ENCODE peak calls at places on chromosome X, in nine cellular contexts. F is kidney, T is mucosa of descending colon, J is tibial artery, G is H9, D is psoas muscle, Q is upper lobe of right lung, Z is vagina, A is transverse colon. S is an unnamed sample. For H3K4me1 and H3K9me3, the result is how much of the 10 kb centered on the place peaks cover.

GRCh38 chrX:11953615-11954014 is 184.7 kb upstream of the FRMPD4 start:
- DNase-seq in F (no peak), T (no peak), J (no peak), G (no peak), D (no peak), Q (no peak), Z (no peak), A (no peak), S (no peak)

GRCh38 chrX:125622899-125623298 is 303.2 kb downstream of the TEX13C start:
- DNase-seq in F (no peak), T (no peak), J (no peak), G (no peak), D (no peak), Q (no peak), Z (no peak), A (no peak), S (no peak)

GRCh38 chrX:87517571-87518141 is at the start of gene KLHL4:
- DNase-seq in F (no peak), T (no peak), J (no peak), G (peak), D (no peak), Q (no peak), Z (no peak), A (no peak), S (no peak)

GRCh38 chrX:145484740-145485139 is 237.4 kb downstream of the SPANXN1 start:
- DNase-seq in F (no peak), T (no peak), J (no peak), G (no peak), D (no peak), Q (no peak), Z (no peak), A (no peak), S (no peak)

GRCh38 chrX:119288890-119289393 is 52.9 kb downstream of the PGRMC1 start:
- DNase-seq in F (no peak), T (no peak), J (no peak), G (no peak), D (no peak), Q (no peak), Z (no peak), A (no peak), S (no peak)

GRCh38 chrX:133999013-133999705 is 13.8 kb upstream of the GPC3 start:
- DNase-seq in F (no peak), T (no peak), J (no peak), G (no peak), D (no peak), Q (no peak), Z (no peak), A (no peak), S (no peak)

GRCh38 chrX:151711787-151712186 is 4.0 kb upstream of the FATE1 start:
- DNase-seq in F (no peak), T (no peak), J (no peak), G (peak), D (no peak), Q (no peak), Z (no peak), A (no peak), S (no peak)

GRCh38 chrX:140505421-140506337 is 810 bp upstream of the SOX3 start:
- DNase-seq in F (no peak), T (no peak), J (no peak), G (peak), D (no peak), Q (no peak), Z (no peak), A (no peak), S (no peak)

GRCh38 chrX:65451663-65452062 is 82.9 kb downstream of the LAS1L start:
- DNase-seq in F (no peak), T (no peak), J (no peak), G (no peak), D (no peak), Q (no peak), Z (no peak), A (peak), S (peak)

GRCh38 chrX:149495573-149496071 is 9.5 kb downstream of the IDS start:
- DNase-seq in F (no peak), T (no peak), J (no peak), G (no peak), D (no peak), Q (no peak), Z (peak), A (no peak), S (no peak)

GRCh38 chrX:22974616-22975015 is 25.1 kb upstream of the DDX53 start:
- DNase-seq in F (no peak), T (no peak), J (no peak), G (no peak), D (no peak), Q (no peak), Z (no peak), A (no peak), S (no peak)

GRCh38 chrX:12236156-12236555 is 97.9 kb downstream of the FRMPD4 start:
- DNase-seq in F (no peak), T (no peak), J (no peak), G (no peak), D (no peak), Q (no peak), Z (no peak), A (no peak), S (no peak)

GRCh38 chrX:108165349-108166111 is 74.0 kb downstream of the ATG4A start:
- DNase-seq in F (no peak), T (no peak), J (no peak), G (peak), D (no peak), Q (no peak), Z (no peak), A (no peak), S (no peak)

GRCh38 chrX:129782015-129782495 is 2.3 kb downstream of the SASH3 start:
- DNase-seq in F (no peak), T (no peak), J (no peak), G (no peak), D (no peak), Q (no peak), Z (no peak), A (no peak), S (no peak)

GRCh38 chrX:129781134-129782014 is 1.6 kb downstream of the SASH3 start:
- DNase-seq in F (peak), T (peak), J (no peak), G (no peak), D (peak), Q (peak), Z (no peak), A (peak), S (no peak)

GRCh38 chrX:129780441-129781105 is 824 bp downstream of the SASH3 start:
- DNase-seq in F (peak), T (no peak), J (no peak), G (no peak), D (peak), Q (no peak), Z (no peak), A (no peak), S (no peak)

GRCh38 chrX:129779086-129779672 is 570 bp upstream of the SASH3 start:
- DNase-seq in F (peak), T (no peak), J (no peak), G (no peak), D (peak), Q (no peak), Z (no peak), A (no peak), S (no peak)

GRCh38 chrX:129779747-129780146 is at the start of gene SASH3:
- DNase-seq in F (peak), T (peak), J (peak), G (no peak), D (peak), Q (peak), Z (no peak), A (peak), S (no peak)
- H3K4me1 ChIP-seq in F (under half), T (under half), J (under half), G (under half), D (under half), Q (under half), Z (under half), A (under half), S (under half)

DNA sequence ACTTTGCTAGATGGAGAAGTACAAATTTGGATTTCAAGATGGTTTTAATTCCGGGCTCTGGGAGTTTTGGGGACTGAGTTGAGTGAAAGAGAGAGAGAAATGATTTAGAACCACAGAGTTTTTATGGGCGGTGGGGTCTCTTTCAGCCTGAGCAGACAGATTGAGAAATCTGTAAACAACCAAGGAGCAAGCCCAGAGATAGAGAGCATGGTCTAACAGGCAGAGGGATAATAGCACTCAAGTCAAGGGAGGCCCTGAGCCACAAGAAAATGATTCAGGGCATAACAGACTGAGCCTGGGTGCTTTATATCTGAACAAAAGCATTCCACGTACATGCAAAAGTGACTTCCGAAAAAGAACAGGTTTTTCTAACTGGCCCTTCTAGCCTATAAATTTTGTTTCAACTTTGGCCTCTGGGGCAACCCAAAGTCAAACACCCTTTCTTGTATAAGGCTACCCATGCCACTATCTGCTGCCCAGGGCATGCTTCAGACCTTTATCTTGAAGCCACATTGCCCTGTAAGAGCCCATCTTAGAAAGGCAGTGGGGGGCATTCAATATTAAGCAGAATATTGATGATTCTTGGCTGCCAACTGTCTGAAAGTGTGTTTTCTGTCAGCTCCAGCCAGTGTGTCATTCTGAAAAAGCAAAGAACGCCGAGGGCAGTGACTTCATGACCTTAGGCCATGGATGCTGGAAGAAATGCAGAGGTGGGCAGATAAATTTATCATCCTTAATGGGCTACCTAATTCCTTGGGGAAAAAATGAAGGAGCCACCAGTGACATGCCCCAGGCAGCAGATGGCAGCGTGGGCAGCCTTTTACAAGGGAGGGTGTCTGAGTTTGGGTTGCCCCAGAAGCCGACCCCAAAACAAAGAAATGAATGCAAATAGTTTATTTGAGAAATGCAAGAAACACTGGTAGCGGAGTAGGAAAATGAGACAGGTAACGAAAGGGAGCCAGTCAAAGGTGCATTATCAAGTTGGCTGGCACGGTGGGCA is 637.6 kb downstream of the MID1IP1 start:
- DNase-seq in F (no peak), T (no peak), J (no peak), G (no peak), D (no peak), Q (no peak), Z (no peak), A (no peak), S (no peak)
- TF ChIP-seq CTCF in F (no peak), T (no peak), J (no peak), G (peak), D (peak), Q (peak), Z (no peak), A (no peak), S (peak)

GRCh38 chrX:70049406-70049805 is 332 bp downstream of the AWAT2 start:
- DNase-seq in F (no peak), T (no peak), J (no peak), G (no peak), D (no peak), Q (no peak), Z (peak), A (no peak), S (no peak)
- H3K9me3 ChIP-seq in F (under half), T (under half), J (under half), G (under half), D (under half), Q (under half), Z (under half), A (under half), S (under half)

GRCh38 chrX:124289443-124289842 is 43.0 kb upstream of the TEX13D start:
- DNase-seq in F (no peak), T (no peak), J (no peak), G (no peak), D (no peak), Q (no peak), Z (no peak), A (no peak), S (no peak)

GRCh38 chrX:124293810-124294209 is 38.6 kb upstream of the TEX13D start:
- DNase-seq in F (no peak), T (no peak), J (no peak), G (no peak), D (no peak), Q (no peak), Z (no peak), A (no peak), S (no peak)
- H3K4me1 ChIP-seq in F (under half), T (under half), J (under half), G (under half), D (under half), Q (under half), Z (under half), A (under half), S (under half)

DNA sequence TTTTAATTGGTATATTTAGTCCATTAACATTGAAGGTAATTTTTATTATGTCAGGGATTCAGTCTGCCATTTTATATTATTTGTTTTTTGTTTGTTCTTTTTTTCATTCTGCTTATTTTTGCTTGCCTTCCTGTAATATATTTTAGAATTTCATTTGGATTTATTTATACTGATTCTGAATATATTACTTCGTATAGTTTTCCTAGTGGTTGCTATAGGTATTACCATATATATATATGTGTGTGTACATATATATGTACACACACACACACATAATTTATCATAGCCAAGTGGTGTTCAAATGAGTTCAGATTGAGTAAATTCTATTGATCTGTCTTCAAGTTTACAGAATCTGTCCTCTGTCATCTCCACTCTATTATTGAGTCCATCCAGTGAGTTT is 11.2 kb downstream of the CITED1 start:
- DNase-seq in F (no peak), T (no peak), J (no peak), G (no peak), D (no peak), Q (no peak), Z (no peak), A (no peak), S (no peak)
- TF ChIP-seq CTCF in F (no peak), T (no peak), J (no peak), G (peak), D (no peak), Q (no peak), Z (no peak), A (no peak), S (no peak)

GRCh38 chrX:1106478-1107210 is 105.8 kb downstream of the CRLF2 start:
- DNase-seq in F (no peak), T (no peak), J (peak), G (peak), D (no peak), Q (no peak), Z (no peak), A (no peak), S (no peak)

GRCh38 chrX:1111543-1112300 is 100.7 kb downstream of the CRLF2 start:
- DNase-seq in F (no peak), T (no peak), J (no peak), G (peak), D (no peak), Q (peak), Z (no peak), A (no peak), S (no peak)

GRCh38 chrX:1108451-1109445 is 103.7 kb downstream of the CRLF2 start:
- DNase-seq in F (no peak), T (no peak), J (peak), G (peak), D (no peak), Q (peak), Z (no peak), A (no peak), S (no peak)

GRCh38 chrX:1109580-1110119 is 102.8 kb downstream of the CRLF2 start:
- DNase-seq in F (no peak), T (no peak), J (no peak), G (no peak), D (no peak), Q (peak), Z (no peak), A (no peak), S (no peak)

GRCh38 chrX:1112321-1112720 is 100.1 kb downstream of the CRLF2 start:
- DNase-seq in F (no peak), T (no peak), J (no peak), G (no peak), D (no peak), Q (no peak), Z (no peak), A (no peak), S (no peak)
- H3K9me3 ChIP-seq in F (under half), T (under half), J (under half), G (under half), D (under half), Q (under half), Z (under half), A (under half), S (under half)

GRCh38 chrX:48071986-48072605 is 656 bp upstream of the ZNF630 start:
- DNase-seq in F (no peak), T (no peak), J (no peak), G (no peak), D (no peak), Q (no peak), Z (no peak), A (no peak), S (no peak)
- H3K4me1 ChIP-seq in F (under half), T (under half), J (under half), G (under half), D (under half), Q (under half), Z (under half), A (under half), S (under half)

DNA sequence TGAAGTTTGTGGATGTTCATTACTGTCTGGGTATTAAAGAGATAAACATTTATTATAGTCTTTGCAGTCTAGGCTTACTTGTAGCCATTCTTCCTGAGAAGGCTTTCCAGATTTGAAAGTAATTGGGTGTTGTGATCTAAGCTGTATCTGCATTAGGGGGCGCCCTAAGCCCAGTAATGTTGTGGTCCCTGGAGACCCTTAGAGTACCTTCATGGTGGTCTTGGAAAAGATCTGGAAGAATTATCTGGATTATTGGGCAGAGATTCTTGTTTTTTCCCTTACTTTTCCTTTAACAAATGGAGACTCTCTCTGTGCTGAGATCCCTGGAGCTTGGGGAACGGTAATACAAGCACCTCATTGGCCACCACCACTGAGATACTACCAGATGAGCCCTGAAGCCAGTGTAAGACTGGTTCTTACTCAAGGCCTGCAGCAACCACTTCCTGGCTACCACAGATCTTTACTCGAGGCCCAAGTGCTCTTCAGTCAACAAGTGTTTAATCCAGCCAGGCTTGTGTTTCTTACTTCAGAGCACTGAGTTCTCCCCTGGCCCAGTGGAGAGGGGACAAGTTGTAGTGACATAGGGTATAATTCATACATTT is 63.1 kb downstream of the RTL3 start:
- DNase-seq in F (no peak), T (no peak), J (no peak), G (no peak), D (no peak), Q (no peak), Z (no peak), A (no peak), S (no peak)
- TF ChIP-seq CTCF in F (no peak), T (no peak), J (peak), G (peak), D (no peak), Q (no peak), Z (no peak), A (no peak), S (no peak)

DNA sequence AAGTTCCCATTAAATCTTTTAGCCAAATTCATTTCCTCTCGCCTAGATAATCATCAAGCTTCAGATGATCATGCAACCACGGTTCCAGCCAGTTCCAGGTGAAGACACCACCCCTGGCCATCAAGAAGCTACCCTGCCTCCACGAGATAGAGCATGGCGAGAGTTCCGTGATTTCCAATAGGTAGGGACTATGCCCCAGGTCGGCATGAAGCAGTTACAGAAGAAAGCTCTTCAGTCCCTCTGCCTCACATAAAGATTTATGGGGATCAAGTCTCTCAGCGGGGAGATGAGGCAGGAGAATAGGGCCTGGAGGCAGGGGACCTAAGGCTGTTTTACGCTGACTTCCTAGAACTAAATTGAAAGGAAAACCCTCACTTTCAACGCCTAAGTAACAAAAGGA is 183.9 kb downstream of the OR13H1 start:
- DNase-seq in F (no peak), T (no peak), J (no peak), G (no peak), D (no peak), Q (no peak), Z (no peak), A (no peak), S (no peak)
- H3K9me3 ChIP-seq in F (under half), T (under half), J (under half), G (under half), D (under half), Q (under half), Z (under half), A (under half), S (under half)

GRCh38 chrX:72122621-72123275 is 9.0 kb downstream of the RTL5 start:
- DNase-seq in F (no peak), T (no peak), J (no peak), G (no peak), D (no peak), Q (no peak), Z (no peak), A (no peak), S (no peak)

GRCh38 chrX:72117636-72118215 is 14.0 kb downstream of the RTL5 start:
- DNase-seq in F (no peak), T (no peak), J (no peak), G (no peak), D (no peak), Q (no peak), Z (no peak), A (no peak), S (no peak)

GRCh38 chrX:72123471-72124185 is 8.1 kb downstream of the RTL5 start:
- DNase-seq in F (peak), T (no peak), J (peak), G (peak), D (peak), Q (no peak), Z (no peak), A (no peak), S (peak)

GRCh38 chrX:72121381-72121780 is 10.3 kb downstream of the RTL5 start:
- DNase-seq in F (peak), T (no peak), J (peak), G (no peak), D (peak), Q (peak), Z (no peak), A (peak), S (no peak)

DNA sequence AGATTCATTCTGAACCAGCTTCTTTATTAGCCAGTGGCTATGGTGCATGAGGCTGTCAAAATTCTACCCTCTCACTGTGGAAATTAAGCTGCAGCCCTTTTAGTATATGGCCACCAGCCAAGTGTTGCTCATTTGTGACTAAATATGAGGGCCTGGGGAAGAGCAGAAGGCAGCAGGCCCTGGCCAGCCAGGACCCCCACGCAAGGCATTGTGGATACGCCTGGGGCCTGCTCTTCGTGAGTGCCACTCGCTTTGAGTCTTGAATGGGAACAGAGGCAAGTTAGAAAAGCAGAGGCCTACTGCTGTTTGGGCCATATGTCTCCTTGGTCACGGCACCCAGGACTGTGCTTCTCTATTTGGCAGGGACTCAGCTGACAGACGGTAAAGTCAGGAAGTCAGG is 10.9 kb downstream of the RTL5 start:
- DNase-seq in F (no peak), T (no peak), J (no peak), G (no peak), D (no peak), Q (no peak), Z (no peak), A (no peak), S (peak)
- H3K4me1 ChIP-seq in F (under half), T (under half), J (under half), G (under half), D (under half), Q (under half), Z (under half), A (under half), S (half or more)

S was measured in BE2C.